ENCODE peak calls at places on chromosomes 3 and 15, in ten cellular contexts. W is nephron progenitor cell; F is AG10803; U is activated CD8-positive, alpha-beta memory T cell treated with anti-CD3 and anti-CD28 coated beads for 48 hours; N is stimulated activated CD4-positive, alpha-beta T cell treated with anti-CD3 and anti-CD28 coated beads, Interleukin-2, amount 100 ng/mL, for 24 hours; C is mucosa of gallbladder; G is stimulated activated CD8-positive, alpha-beta memory T cell treated with anti-CD3 and anti-CD28 coated beads, Interleukin-15, amount 100 ng/mL, for 24 hours; Q is SK-N-SH; O is stomach; R is GM04504. X is an unnamed sample.

GRCh38 chr15:40150163-40150925 is 10.5 kb upstream of the BUB1B start:
- DNase-seq in C (no peak), G (no peak), R (no peak), W (no peak), F (peak), Q (no peak), U (no peak), O (peak), N (peak), X (no peak)

GRCh38 chr15:31483053-31483923 is 156.7 kb downstream of the KLF13 start:
- DNase-seq in N (peak), R (no peak), W (peak), U (peak), C (no peak), Q (no peak), G (no peak), O (peak), F (no peak), X (no peak)

GRCh38 chr3:11757441-11757875 is 89.2 kb downstream of the TAMM41 start:
- DNase-seq in R (no peak), U (no peak), G (no peak), W (no peak), O (no peak), F (peak), C (no peak), Q (no peak), N (no peak), X (no peak)

GRCh38 chr3:57972421-57973111 is 35.7 kb upstream of the FLNB start:
- DNase-seq in W (no peak), C (no peak), O (peak), Q (no peak), R (no peak), N (no peak), G (no peak), U (no peak), F (no peak), X (peak)

GRCh38 chr3:62755285-62755684 is 119.9 kb downstream of the CADPS start:
- DNase-seq in O (no peak), G (no peak), C (no peak), N (no peak), Q (peak), R (no peak), W (no peak), F (no peak), U (no peak), X (no peak)

GRCh38 chr3:39808467-39809180 is 785 bp upstream of the MYRIP start:
- DNase-seq in R (no peak), Q (peak), N (no peak), G (no peak), F (peak), C (no peak), W (peak), O (peak), U (no peak), X (peak)

GRCh38 chr15:39363761-39364586 is 216.9 kb upstream of the THBS1 start:
- DNase-seq in R (peak), U (no peak), Q (no peak), W (no peak), N (no peak), G (no peak), O (no peak), C (no peak), F (peak), X (no peak)

GRCh38 chr15:62845239-62846126 is 197.1 kb upstream of the TPM1 start:
- DNase-seq in W (no peak), O (no peak), R (no peak), G (no peak), U (no peak), N (no peak), F (peak), C (no peak), Q (no peak), X (no peak)

GRCh38 chr15:52098328-52098727 is 14.2 kb downstream of the BCL2L10 start:
- DNase-seq in G (no peak), N (no peak), U (no peak), F (no peak), C (no peak), O (no peak), Q (no peak), W (no peak), R (no peak), X (no peak)

GRCh38 chr3:160678447-160678846 is 1.5 kb downstream of the ARL14 start:
- DNase-seq in C (peak), R (no peak), N (no peak), O (no peak), F (no peak), Q (no peak), U (no peak), W (no peak), G (no peak), X (no peak)

GRCh38 chr15:76347507-76348055 is 11.0 kb downstream of the ISL2 start:
- DNase-seq in Q (no peak), U (no peak), W (no peak), C (no peak), R (no peak), N (no peak), O (no peak), F (no peak), G (no peak), X (no peak)

GRCh38 chr15:48571510-48571909 is 74.0 kb downstream of the FBN1 start:
- DNase-seq in W (no peak), R (no peak), U (no peak), F (no peak), N (no peak), G (no peak), C (no peak), O (no peak), Q (no peak), X (no peak)

GRCh38 chr15:62119224-62119925 is 45.7 kb downstream of the C2CD4B start:
- DNase-seq in F (peak), R (peak), G (no peak), Q (no peak), W (no peak), N (peak), C (no peak), O (no peak), U (no peak), X (no peak)

GRCh38 chr15:64521726-64522164 is 61.4 kb downstream of the ZNF609 start:
- DNase-seq in N (no peak), Q (peak), W (no peak), R (no peak), U (no peak), C (peak), O (peak), G (no peak), F (peak), X (peak)

GRCh38 chr15:71781179-71781964 is 29.0 kb upstream of the NR2E3 start:
- DNase-seq in C (no peak), Q (no peak), W (no peak), F (peak), G (no peak), U (no peak), N (no peak), O (no peak), R (no peak), X (no peak)